ENCODE peak calls at places on chromosomes 13 and 19, in nine cellular contexts. O is uterus, K is fibroblast of lung, J is tibial nerve, N is Caco-2, R is fibroblast of mammary gland, U is thoracic aorta, V is HepG2, P is heart right ventricle. C is an unnamed sample.

GRCh38 chr19:34712606-34713261 is 21.3 kb upstream of the ZNF181 start:
- DNase-seq in R (peak), U (no peak), N (peak), P (peak), K (peak), V (peak), J (peak), O (peak), C (peak)

GRCh38 chr13:93709511-93710244 is 483.1 kb downstream of the GPC6 start:
- DNase-seq in K (no peak), O (no peak), P (no peak), U (no peak), R (no peak), V (no peak), N (no peak), J (no peak), C (no peak)

GRCh38 chr13:43289458-43290255 is 266.3 kb downstream of the DNAJC15 start:
- DNase-seq in O (no peak), K (no peak), N (no peak), U (no peak), V (no peak), J (no peak), P (no peak), R (peak), C (no peak)

GRCh38 chr19:58477871-58478270 is 1.7 kb downstream of the ZNF446 start:
- DNase-seq in N (no peak), O (no peak), P (no peak), R (no peak), K (no peak), J (no peak), U (no peak), V (no peak), C (no peak)

GRCh38 chr13:110123041-110123809 is 183.7 kb downstream of the COL4A1 start:
- DNase-seq in V (no peak), K (no peak), O (no peak), J (no peak), U (no peak), N (no peak), R (no peak), P (no peak), C (no peak)

GRCh38 chr13:96091164-96091931 is 1.4 kb downstream of the HS6ST3 start:
- DNase-seq in O (peak), J (no peak), R (no peak), K (no peak), N (peak), P (peak), U (no peak), V (no peak), C (no peak)

GRCh38 chr19:49347835-49348234 is 12.6 kb downstream of the CD37 start:
- DNase-seq in J (peak), N (peak), V (peak), P (no peak), O (no peak), R (peak), K (peak), U (no peak), C (no peak)

GRCh38 chr19:54014920-54015560 is 23.6 kb downstream of the CACNG6 start:
- DNase-seq in J (no peak), O (no peak), K (no peak), V (no peak), N (no peak), U (no peak), P (no peak), R (no peak), C (no peak)

GRCh38 chr19:48493718-48494515 is 17.7 kb downstream of the LMTK3 start:
- DNase-seq in R (no peak), N (no peak), O (no peak), J (no peak), P (no peak), V (no peak), U (no peak), K (no peak), C (no peak)

GRCh38 chr13:81487151-81487550 is 1146.2 kb upstream of the SPRY2 start:
- DNase-seq in V (peak), K (no peak), J (no peak), O (no peak), U (no peak), R (peak), P (no peak), N (peak), C (peak)

GRCh38 chr13:98083507-98083906 is 59.4 kb upstream of the FARP1 start:
- DNase-seq in V (no peak), U (no peak), P (no peak), K (peak), J (no peak), N (no peak), O (no peak), R (peak), C (peak)

GRCh38 chr13:59823495-59823894 is 340.2 kb downstream of the DIAPH3 start:
- DNase-seq in K (peak), U (no peak), V (no peak), P (no peak), J (no peak), R (peak), O (no peak), N (no peak), C (peak)

GRCh38 chr19:16330368-16330801 is 5.8 kb downstream of the KLF2 start:
- DNase-seq in R (peak), N (peak), U (peak), O (peak), J (no peak), V (peak), P (peak), K (peak), C (peak)

GRCh38 chr19:44782729-44783128 is 5.0 kb downstream of the CBLC start:
- DNase-seq in P (no peak), K (no peak), V (no peak), J (no peak), O (no peak), U (no peak), N (no peak), R (no peak), C (no peak)

GRCh38 chr13:112772539-112772909 is 82.7 kb downstream of the ATP11A start:
- DNase-seq in K (no peak), U (no peak), J (no peak), R (no peak), N (no peak), O (no peak), V (no peak), P (no peak), C (no peak)

GRCh38 chr13:105979586-105979985 is 555.9 kb downstream of the EFNB2 start:
- DNase-seq in J (no peak), O (no peak), R (no peak), K (no peak), V (no peak), N (peak), P (no peak), U (no peak), C (no peak)

GRCh38 chr19:41698746-41699230 is 9.6 kb upstream of the CEACAM5 start:
- DNase-seq in V (no peak), N (peak), K (no peak), J (no peak), O (no peak), U (no peak), P (no peak), R (no peak), C (no peak)

GRCh38 chr19:5914358-5914774 is 312 bp downstream of the CAPS start:
- DNase-seq in V (no peak), P (no peak), U (no peak), J (no peak), O (no peak), N (no peak), K (no peak), R (no peak), C (no peak)

GRCh38 chr13:50379584-50379983 is 364.3 kb downstream of the KCNRG start:
- DNase-seq in U (no peak), V (no peak), P (no peak), N (no peak), O (no peak), J (no peak), K (no peak), R (no peak), C (no peak)

GRCh38 chr13:74869846-74870245 is 612.1 kb downstream of the TBC1D4 start:
- DNase-seq in U (no peak), V (no peak), K (no peak), R (peak), P (no peak), N (no peak), O (no peak), J (no peak), C (no peak)

GRCh38 chr13:48126944-48127814 is 32.3 kb upstream of the MED4 start:
- DNase-seq in J (peak), V (peak), R (peak), K (peak), U (peak), N (peak), P (peak), O (peak), C (peak)

GRCh38 chr13:48377857-48378256 is 35.1 kb downstream of the LPAR6 start:
- DNase-seq in P (no peak), U (no peak), R (no peak), J (no peak), N (no peak), O (no peak), K (no peak), V (no peak), C (no peak)

GRCh38 chr13:64591981-64592380 is 2638.2 kb downstream of the PCDH9 start:
- DNase-seq in N (no peak), O (no peak), U (no peak), K (peak), V (no peak), J (no peak), P (no peak), R (peak), C (peak)

GRCh38 chr13:98345103-98345899 is 168.2 kb upstream of the RNF113B start:
- DNase-seq in V (no peak), O (no peak), K (no peak), R (no peak), J (no peak), N (no peak), P (no peak), U (no peak), C (no peak)

GRCh38 chr19:45075215-45076028 is 856 bp downstream of the ZNF296 start:
- DNase-seq in U (no peak), R (peak), N (peak), P (peak), K (peak), J (peak), O (no peak), V (peak), C (no peak)

GRCh38 chr19:32691952-32692726 is 518 bp downstream of the NUDT19 start:
- DNase-seq in U (no peak), V (no peak), N (peak), O (peak), K (peak), J (peak), P (peak), R (peak), C (no peak)

GRCh38 chr13:111022886-111023285 is 92.2 kb upstream of the ARHGEF7 start:
- DNase-seq in R (no peak), U (no peak), O (no peak), N (no peak), K (no peak), V (no peak), P (no peak), J (no peak), C (no peak)

GRCh38 chr19:38975214-38975860 is at the start of gene FBXO17:
- DNase-seq in K (peak), N (peak), P (peak), O (peak), V (peak), R (peak), U (no peak), J (peak), C (no peak)

GRCh38 chr13:26377038-26377437 is 123.1 kb downstream of the CDK8 start:
- DNase-seq in K (no peak), V (peak), R (peak), P (no peak), U (no peak), J (no peak), N (peak), O (no peak), C (no peak)

GRCh38 chr19:34818270-34818669 is 45.3 kb upstream of the ZNF599 start:
- DNase-seq in K (no peak), U (no peak), J (no peak), N (no peak), P (no peak), V (no peak), R (no peak), O (no peak), C (no peak)

GRCh38 chr13:23703241-23703640 is 133.0 kb downstream of the TNFRSF19 start:
- DNase-seq in J (peak), P (no peak), V (no peak), R (no peak), N (no peak), K (no peak), U (no peak), O (no peak), C (no peak)

GRCh38 chr13:51955841-51956603 is 55.2 kb downstream of the ATP7B start:
- DNase-seq in P (no peak), R (no peak), V (no peak), N (no peak), U (no peak), J (no peak), K (no peak), O (no peak), C (no peak)

GRCh38 chr19:2164020-2164988 is 571 bp downstream of the DOT1L start:
- DNase-seq in U (no peak), P (no peak), N (no peak), O (peak), K (no peak), J (peak), R (no peak), V (no peak), C (no peak)

GRCh38 chr13:48892311-48892710 is 83.4 kb upstream of the FNDC3A start:
- DNase-seq in P (no peak), J (no peak), N (no peak), V (peak), U (no peak), K (peak), R (peak), O (no peak), C (peak)

GRCh38 chr19:15253513-15253912 is 21.3 kb upstream of the EPHX3 start:
- DNase-seq in O (peak), V (no peak), J (no peak), N (no peak), K (no peak), U (no peak), R (no peak), P (no peak), C (no peak)

GRCh38 chr19:2575734-2576481 is 100.0 kb downstream of the GADD45B start:
- DNase-seq in J (peak), K (peak), P (peak), U (peak), V (peak), R (peak), N (peak), O (peak), C (no peak)

GRCh38 chr13:20512042-20512683 is 13.5 kb downstream of the CRYL1 start:
- DNase-seq in V (no peak), O (no peak), P (no peak), R (no peak), U (no peak), K (no peak), J (no peak), N (peak), C (no peak)

GRCh38 chr13:33518442-33518841 is 232.9 kb upstream of the STARD13 start:
- DNase-seq in O (no peak), K (no peak), U (no peak), N (no peak), V (no peak), R (no peak), J (no peak), P (no peak), C (no peak)

GRCh38 chr19:29467824-29468401 is 57.9 kb upstream of the VSTM2B start:
- DNase-seq in P (no peak), O (no peak), K (no peak), U (no peak), R (peak), N (peak), V (peak), J (no peak), C (no peak)

DNA sequence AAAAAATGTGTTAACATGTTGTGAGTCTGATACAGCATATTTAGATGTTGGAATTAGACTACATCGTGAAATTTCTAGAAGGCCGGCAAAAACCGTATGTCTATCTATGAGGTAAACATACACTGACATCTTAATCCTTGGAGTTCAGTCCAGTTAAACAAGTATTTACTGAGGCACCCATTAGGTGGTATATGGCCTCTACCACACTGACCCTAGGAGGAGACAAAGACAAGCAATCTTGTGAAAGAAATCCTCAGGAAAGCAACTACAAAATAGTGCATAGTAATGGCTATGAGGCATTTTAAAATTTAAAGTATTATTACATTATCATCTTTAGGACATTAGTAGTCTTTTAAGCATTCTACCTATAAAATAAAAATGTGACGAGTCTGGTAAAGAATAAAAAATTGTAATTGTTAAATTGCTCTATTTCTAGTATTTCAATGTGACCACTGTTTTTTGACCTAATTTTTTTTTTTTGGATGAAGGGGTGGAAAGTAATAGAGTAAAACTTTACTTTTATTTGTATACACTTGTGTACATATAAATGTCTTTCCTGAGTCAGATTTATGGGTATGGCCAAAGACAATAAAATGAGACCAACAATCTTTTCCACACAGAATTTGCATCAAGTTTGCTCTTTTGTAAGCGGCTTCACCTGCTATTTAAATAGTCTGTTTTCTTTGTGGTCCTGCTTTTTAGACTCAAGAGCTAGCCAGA is 50.5 kb downstream of the KATNAL1 start:
- DNase-seq in P (no peak), O (no peak), R (peak), N (no peak), K (peak), U (no peak), V (no peak), J (no peak), C (no peak)
- TF ChIP-seq CTCF in P (no peak), O (peak), R (peak), N (peak), K (no peak), U (no peak), V (no peak), J (no peak), C (no peak)

GRCh38 chr13:67148219-67148583 is 81.9 kb downstream of the PCDH9 start:
- DNase-seq in N (no peak), P (no peak), J (no peak), U (no peak), R (peak), O (no peak), K (peak), V (no peak), C (peak)
- H3K4me3 ChIP-seq in N (no peak), P (no peak), J (no peak), U (no peak), R (peak), O (no peak), K (no peak), V (no peak), C (no peak)

GRCh38 chr13:27839809-27840467 is 47.7 kb downstream of the GSX1 start:
- DNase-seq in U (no peak), N (no peak), O (no peak), P (no peak), R (no peak), V (no peak), K (no peak), J (no peak), C (no peak)
- TF ChIP-seq CTCF in U (no peak), N (peak), O (no peak), P (no peak), R (no peak), V (no peak), K (no peak), J (no peak), C (no peak)

GRCh38 chr13:99984463-99985242 is 3.1 kb downstream of the ZIC2 start:
- DNase-seq in J (no peak), N (peak), R (no peak), U (no peak), K (no peak), O (no peak), P (no peak), V (no peak), C (no peak)

GRCh38 chr13:99987180-99988047 is 5.8 kb downstream of the ZIC2 start:
- DNase-seq in K (no peak), P (no peak), O (no peak), J (no peak), U (no peak), N (no peak), R (no peak), V (no peak), C (no peak)

GRCh38 chr13:99985243-99985874 is 3.8 kb downstream of the ZIC2 start:
- DNase-seq in O (no peak), N (peak), U (no peak), V (no peak), K (no peak), P (no peak), R (no peak), J (no peak), C (no peak)

GRCh38 chr13:99986751-99987150 is 5.2 kb downstream of the ZIC2 start:
- DNase-seq in U (no peak), R (no peak), J (no peak), N (no peak), V (no peak), P (no peak), O (no peak), K (no peak), C (no peak)

DNA sequence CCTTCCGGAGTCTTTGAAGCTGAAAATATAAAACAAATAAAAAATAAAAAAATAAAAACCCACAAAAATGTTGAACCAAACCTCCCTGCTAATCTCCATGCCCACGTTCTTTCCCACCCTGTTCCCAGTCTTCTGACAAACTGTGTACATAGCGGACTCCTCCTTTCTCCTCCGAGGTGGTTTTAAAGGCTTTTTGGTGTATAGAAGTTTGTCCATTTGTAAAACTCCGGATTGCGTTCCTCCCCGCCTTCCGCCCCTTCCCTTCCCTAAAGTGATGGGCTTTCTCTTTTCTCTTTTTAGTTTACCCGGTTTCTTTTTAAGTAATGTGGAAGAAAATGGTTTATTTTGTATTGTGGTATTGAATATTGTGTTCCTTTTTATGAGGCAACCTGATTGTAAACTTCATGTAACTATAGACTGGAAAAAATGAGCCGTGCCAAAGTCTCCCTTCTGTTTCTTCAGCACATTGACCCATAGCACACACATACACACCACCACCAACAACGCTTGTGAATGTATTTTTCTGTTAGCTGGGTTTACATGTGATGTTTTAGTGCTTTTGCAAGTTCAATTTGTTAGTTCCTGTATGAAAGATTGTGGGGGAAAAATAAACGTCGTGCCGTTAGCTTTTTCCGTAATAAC is 4.4 kb downstream of the ZIC2 start:
- DNase-seq in P (no peak), O (no peak), K (no peak), J (no peak), U (no peak), R (no peak), N (no peak), V (no peak), C (no peak)
- H3K4me3 ChIP-seq in P (no peak), O (no peak), K (no peak), J (no peak), U (no peak), R (no peak), N (no peak), V (no peak), C (no peak)

GRCh38 chr13:27493981-27494380 is 43.6 kb upstream of the MTIF3 start:
- DNase-seq in V (no peak), U (no peak), J (no peak), R (no peak), P (no peak), O (no peak), N (no peak), K (no peak), C (no peak)

GRCh38 chr13:27487776-27488175 is 37.4 kb upstream of the MTIF3 start:
- DNase-seq in R (no peak), O (no peak), N (no peak), J (no peak), U (no peak), P (no peak), V (no peak), K (no peak), C (no peak)

GRCh38 chr13:27489456-27489855 is 39.1 kb upstream of the MTIF3 start:
- DNase-seq in N (no peak), K (no peak), V (no peak), J (no peak), P (no peak), R (no peak), U (no peak), O (no peak), C (no peak)
- TF ChIP-seq CTCF in N (no peak), K (no peak), V (no peak), J (no peak), P (no peak), R (no peak), U (no peak), O (no peak), C (no peak)

GRCh38 chr19:10625003-10625761 is at the start of gene SLC44A2:
- DNase-seq in J (peak), K (peak), N (peak), V (no peak), U (no peak), R (peak), O (peak), P (peak), C (no peak)

GRCh38 chr19:10620786-10621185 is 4.6 kb upstream of the SLC44A2 start:
- DNase-seq in R (no peak), P (no peak), O (no peak), N (peak), V (no peak), J (no peak), K (no peak), U (no peak), C (no peak)

GRCh38 chr19:10621966-10622365 is 3.4 kb upstream of the SLC44A2 start:
- DNase-seq in O (no peak), V (no peak), N (no peak), P (no peak), K (no peak), U (no peak), J (no peak), R (no peak), C (no peak)

GRCh38 chr19:10625762-10626138 is 397 bp downstream of the SLC44A2 start:
- DNase-seq in K (no peak), O (no peak), N (no peak), J (no peak), U (no peak), R (no peak), P (no peak), V (no peak), C (no peak)

GRCh38 chr19:10624585-10624984 is 768 bp upstream of the SLC44A2 start:
- DNase-seq in U (no peak), O (no peak), P (no peak), R (no peak), N (no peak), K (no peak), V (no peak), J (no peak), C (no peak)
- H3K4me3 ChIP-seq in U (peak), O (no peak), P (peak), R (no peak), N (peak), K (no peak), V (no peak), J (peak), C (no peak)